ENCODE peak calls at places on chromosome 5, in four cellular contexts. K is heart left ventricle, P is AG10803, L is fibroblast of lung. J is an unnamed sample.
A peak's percentile ranks its signal among the peaks of the same experiment; 100 is the strongest.

GRCh38 chr5:109468737-109469420 is 59.1 kb upstream of the PJA2 start:
- DNase-seq in L (peak; percentile 97), P (peak; percentile 89), K (peak; percentile 97), J (peak; percentile 67)

GRCh38 chr5:157197088-157197487 is 16.4 kb downstream of the ITK start:
- DNase-seq in P (no peak), K (no peak), L (no peak), J (no peak)

GRCh38 chr5:67875637-67876036 is 339.9 kb upstream of the PIK3R1 start:
- DNase-seq in L (no peak), K (no peak), P (peak; percentile 10), J (no peak)

GRCh38 chr5:151570058-151570457 is 21.1 kb downstream of the FAT2 start:
- DNase-seq in K (no peak), P (no peak), L (no peak), J (no peak)

GRCh38 chr5:45336464-45336863 is 359.7 kb downstream of the HCN1 start:
- DNase-seq in L (no peak), P (no peak), K (no peak), J (no peak)

GRCh38 chr5:146151970-146152369 is 30.5 kb downstream of the LARS1 start:
- DNase-seq in P (peak; percentile 3), K (no peak), L (no peak), J (no peak)

GRCh38 chr5:59540366-59540765 is 353.2 kb downstream of the PDE4D start:
- DNase-seq in P (no peak), L (no peak), K (no peak), J (no peak)

GRCh38 chr5:41193462-41194166 is 19.7 kb downstream of the C6 start:
- DNase-seq in P (peak; percentile 13), L (peak; percentile 99), K (peak; percentile 94), J (no peak)

GRCh38 chr5:2756211-2756746 is 4.8 kb upstream of the IRX2 start:
- DNase-seq in K (no peak), P (peak; percentile 86), L (peak; percentile 62), J (no peak)

GRCh38 chr5:132770476-132771159 is 6.4 kb downstream of the SEPTIN8 start:
- DNase-seq in K (no peak), P (peak; percentile 74), L (no peak), J (no peak)

GRCh38 chr5:134133213-134133994 is 18.9 kb downstream of the TCF7 start:
- DNase-seq in K (no peak), P (no peak), L (no peak), J (no peak)

GRCh38 chr5:108588323-108588722 is 159.4 kb upstream of the FER start:
- DNase-seq in L (no peak), K (no peak), P (no peak), J (no peak)

GRCh38 chr5:180811623-180812119 is 9.1 kb upstream of the MGAT1 start:
- DNase-seq in L (no peak), K (peak; percentile 16), P (no peak), J (no peak)

GRCh38 chr5:173790836-173791546 is 97.2 kb upstream of the CPEB4 start:
- DNase-seq in P (no peak), L (no peak), K (no peak), J (no peak)

GRCh38 chr5:25060575-25060974 is 415.8 kb upstream of the CDH10 start:
- DNase-seq in K (no peak), P (no peak), L (no peak), J (no peak)

GRCh38 chr5:35736280-35736679 is 118.6 kb downstream of the SPEF2 start:
- DNase-seq in K (no peak), P (no peak), L (no peak), J (no peak)

GRCh38 chr5:58335518-58335917 is 124.4 kb downstream of the PLK2 start:
- DNase-seq in L (no peak), P (no peak), K (no peak), J (no peak)

GRCh38 chr5:152547202-152547601 is 142.1 kb upstream of the NMUR2 start:
- DNase-seq in P (no peak), K (no peak), L (no peak), J (no peak)

GRCh38 chr5:170427672-170428236 is 38.6 kb upstream of the KCNMB1 start:
- DNase-seq in P (no peak), L (peak; percentile 52), K (peak; percentile 63), J (no peak)

GRCh38 chr5:28104080-28104479 is 1065.7 kb upstream of the CDH9 start:
- DNase-seq in L (no peak), K (no peak), P (no peak), J (no peak)

GRCh38 chr5:109373932-109374331 is 35.8 kb downstream of the PJA2 start:
- DNase-seq in L (no peak), K (no peak), P (no peak), J (no peak)

GRCh38 chr5:57069115-57069835 is 104.6 kb upstream of the GPBP1 start:
- DNase-seq in L (no peak), P (no peak), K (no peak), J (no peak)

GRCh38 chr5:40404613-40405012 is 275.1 kb upstream of the PTGER4 start:
- DNase-seq in K (no peak), L (no peak), P (no peak), J (no peak)

GRCh38 chr5:72693001-72693442 is 123.4 kb upstream of the TNPO1 start:
- DNase-seq in L (peak; percentile 70), K (no peak), P (peak; percentile 56), J (no peak)

GRCh38 chr5:171857537-171857936 is 71.9 kb downstream of the SMIM23 start:
- DNase-seq in K (no peak), P (no peak), L (peak; percentile 70), J (no peak)

GRCh38 chr5:180098526-180098925 is 27.0 kb upstream of the RNF130 start:
- DNase-seq in L (no peak), K (no peak), P (no peak), J (no peak)

GRCh38 chr5:143564417-143564816 is 160.9 kb upstream of the NR3C1 start:
- DNase-seq in L (no peak), P (no peak), K (no peak), J (no peak)

GRCh38 chr5:119049824-119050449 is 20.9 kb upstream of the DMXL1 start:
- DNase-seq in L (peak; percentile 62), K (no peak), P (peak; percentile 87), J (no peak)

GRCh38 chr5:114448496-114448895 is 86.6 kb downstream of the KCNN2 start:
- DNase-seq in L (no peak), P (no peak), K (no peak), J (no peak)

GRCh38 chr5:146902471-146902870 is 23.9 kb upstream of the PPP2R2B start:
- DNase-seq in P (no peak), K (no peak), L (no peak), J (no peak)

GRCh38 chr5:59840200-59840601 is 53.3 kb downstream of the PDE4D start:
- DNase-seq in P (no peak), L (no peak), K (no peak), J (no peak)

GRCh38 chr5:96933764-96934163 is 2.1 kb upstream of the LNPEP start:
- DNase-seq in L (no peak), K (no peak), P (no peak), J (no peak)

DNA sequence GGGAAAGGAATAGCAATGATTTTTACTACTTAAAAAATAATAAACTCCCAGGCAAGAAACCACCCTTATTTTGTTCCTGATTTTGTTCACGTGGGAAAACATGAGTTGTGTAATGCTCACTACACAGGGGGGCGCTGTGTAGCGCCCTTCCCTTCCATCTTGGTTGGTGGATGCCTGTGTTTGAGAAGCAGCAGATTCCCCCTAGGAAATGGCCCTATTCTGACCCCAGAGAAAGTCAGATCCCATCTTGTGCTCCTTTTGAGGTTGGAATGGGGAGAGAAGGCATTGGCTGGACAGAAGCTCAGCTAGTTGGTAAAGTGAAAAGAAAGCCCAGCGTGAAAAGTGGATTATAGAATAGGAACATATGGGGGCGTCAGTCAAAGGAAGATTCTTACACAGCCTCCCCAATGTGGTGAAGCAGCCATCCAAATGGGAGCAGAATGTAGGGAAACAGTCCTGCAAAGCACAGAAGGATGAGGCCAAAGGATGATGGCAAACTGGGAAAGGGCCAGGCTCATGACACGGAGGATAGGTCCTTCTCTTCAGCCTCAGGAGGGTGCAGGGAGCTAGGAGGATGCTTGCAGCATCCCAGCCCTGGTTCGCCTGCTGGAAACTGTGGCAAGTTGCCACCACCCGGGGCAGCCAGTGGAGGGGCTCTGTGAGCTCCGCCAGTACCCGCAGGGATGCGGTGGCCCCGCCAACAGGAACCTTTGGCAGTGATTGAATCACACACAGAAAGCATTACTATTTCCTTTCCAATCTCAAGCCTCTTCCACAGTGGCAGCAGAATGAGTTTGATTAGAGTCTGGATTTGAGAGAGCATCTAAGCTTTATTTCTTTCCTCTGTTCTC is 314.2 kb upstream of the DAP start:
- DNase-seq in P (no peak), K (no peak), L (no peak), J (no peak)
- TF ChIP-seq CTCF in P (no peak), K (no peak), L (no peak), J (no peak)

GRCh38 chr5:124705577-124705976 is 40.9 kb downstream of the ZNF608 start:
- DNase-seq in P (no peak), K (no peak), L (no peak), J (no peak)

GRCh38 chr5:124706729-124707361 is 39.6 kb downstream of the ZNF608 start:
- DNase-seq in L (peak; percentile 58), P (peak; percentile 58), K (peak; percentile 70), J (no peak)

GRCh38 chr5:124706041-124706440 is 40.4 kb downstream of the ZNF608 start:
- DNase-seq in P (no peak), K (no peak), L (no peak), J (no peak)

GRCh38 chr5:124704594-124705284 is 41.7 kb downstream of the ZNF608 start:
- DNase-seq in K (no peak), L (no peak), P (no peak), J (no peak)

GRCh38 chr5:124707516-124707915 is 38.9 kb downstream of the ZNF608 start:
- DNase-seq in K (no peak), L (no peak), P (no peak), J (no peak)
- H3K4me3 ChIP-seq in K (no peak overlapping the region), L (no peak overlapping the region), P (no peak overlapping the region), J (no peak overlapping the region)

GRCh38 chr5:142141463-142141862 is 32.9 kb downstream of the NDFIP1 start:
- DNase-seq in L (no peak), K (no peak), P (no peak), J (no peak)

GRCh38 chr5:142149363-142149762 is 40.8 kb downstream of the NDFIP1 start:
- DNase-seq in K (no peak), L (no peak), P (no peak), J (no peak)

GRCh38 chr5:142145106-142145900 is 36.7 kb downstream of the NDFIP1 start:
- DNase-seq in L (peak; percentile 74), K (peak; percentile 60), P (peak; percentile 68), J (no peak)

DNA sequence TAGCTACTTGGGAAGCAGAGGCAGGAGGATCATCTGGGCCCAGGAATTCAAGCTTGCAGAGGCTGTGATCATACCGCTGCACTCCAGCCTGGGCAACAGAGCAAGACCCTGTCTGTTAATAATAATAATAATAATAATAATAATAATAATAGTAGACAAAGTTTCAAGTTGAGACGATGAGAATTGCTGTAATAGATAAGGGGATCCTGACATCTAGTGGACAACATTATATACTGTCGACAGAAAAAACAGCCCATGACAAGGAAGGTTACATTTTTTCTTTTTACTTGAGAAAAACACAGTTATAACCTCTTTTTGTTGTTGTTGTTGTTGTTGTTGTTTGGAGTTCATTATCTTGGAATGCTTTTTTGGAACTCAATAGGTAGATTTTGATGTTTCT is 35.3 kb downstream of the NDFIP1 start:
- DNase-seq in L (peak; percentile 71), K (no peak), P (peak; percentile 43), J (no peak)
- TF ChIP-seq CTCF in L (no peak), K (peak; percentile 56), P (peak; percentile 63), J (peak; percentile 34)

DNA sequence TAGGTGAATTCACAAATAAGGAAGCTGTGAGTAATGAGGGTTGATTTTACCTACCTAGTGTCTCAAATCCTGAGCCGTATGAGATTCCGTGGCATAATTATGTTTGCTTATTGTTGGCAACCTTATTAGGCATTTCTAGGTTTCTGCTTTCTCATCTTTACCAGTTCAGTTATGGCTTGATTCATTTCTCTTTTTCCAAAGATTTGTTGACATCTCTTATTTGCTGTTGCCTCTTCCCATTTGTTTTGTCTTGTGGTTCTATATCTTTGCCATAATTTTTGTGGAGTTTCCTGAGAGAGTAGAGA is 470 bp downstream of the IL31RA start:
- DNase-seq in K (no peak), P (no peak), L (no peak), J (no peak)
- H3K4me3 ChIP-seq in K (no peak overlapping the region), P (peak overlapping the region; percentile 20), L (peak overlapping the region; percentile 24), J (peak overlapping the region; percentile 40)